ENCODE peak calls at places on chromosomes 2 and 18, in eight cellular contexts. D, X, G, A, S, E, K and T are unnamed samples.

GRCh38 chr2:76895469-76895868 is 626.7 kb downstream of the LRRTM4 start:
- DNase-seq in A (no peak), D (peak), K (no peak), S (no peak), G (no peak), E (no peak), X (peak), T (peak)

GRCh38 chr2:27735263-27735904 is 36.1 kb upstream of the MRPL33 start:
- DNase-seq in G (no peak), A (peak), X (no peak), E (no peak), D (peak), S (no peak), K (peak), T (peak)

GRCh38 chr2:21228041-21228895 is 104.5 kb downstream of the TDRD15 start:
- DNase-seq in G (no peak), D (no peak), S (no peak), K (no peak), A (no peak), X (peak), E (no peak), T (no peak)

GRCh38 chr2:236917164-236917563 is 168.5 kb upstream of the COPS8 start:
- DNase-seq in X (no peak), K (no peak), E (no peak), D (no peak), S (no peak), A (no peak), G (no peak), T (no peak)

GRCh38 chr18:62324917-62325805 is at the start of gene TNFRSF11A:
- DNase-seq in K (peak), E (no peak), X (no peak), S (no peak), D (peak), A (peak), G (no peak), T (peak)

GRCh38 chr18:7548226-7548625 is 18.9 kb upstream of the PTPRM start:
- DNase-seq in S (no peak), K (no peak), G (no peak), A (no peak), X (no peak), D (no peak), E (no peak), T (no peak)

GRCh38 chr2:65367517-65367916 is 64.9 kb downstream of the SPRED2 start:
- DNase-seq in X (no peak), G (no peak), K (peak), S (peak), D (peak), A (no peak), E (no peak), T (peak)

GRCh38 chr2:70627499-70627898 is 73.9 kb upstream of the TGFA start:
- DNase-seq in E (no peak), G (no peak), S (no peak), X (peak), K (peak), A (no peak), D (peak), T (peak)

GRCh38 chr18:24546304-24546703 is 85.9 kb downstream of the HRH4 start:
- DNase-seq in D (no peak), X (no peak), E (no peak), S (no peak), A (no peak), G (no peak), K (no peak), T (no peak)

GRCh38 chr2:219419331-219420197 is 1.4 kb downstream of the DES start:
- DNase-seq in S (no peak), G (no peak), X (no peak), D (no peak), E (no peak), K (no peak), A (no peak), T (no peak)

GRCh38 chr2:15043336-15044058 is 411.0 kb downstream of the LRATD1 start:
- DNase-seq in X (no peak), E (no peak), K (no peak), G (no peak), D (no peak), A (peak), S (no peak), T (no peak)

GRCh38 chr2:11056614-11057013 is 98.7 kb upstream of the SLC66A3 start:
- DNase-seq in D (peak), S (no peak), K (no peak), A (no peak), E (no peak), G (no peak), X (no peak), T (peak)

GRCh38 chr18:36516258-36516657 is 218.7 kb downstream of the FHOD3 start:
- DNase-seq in D (no peak), E (no peak), X (no peak), A (no peak), S (no peak), G (no peak), K (no peak), T (no peak)

GRCh38 chr2:7792031-7792651 is 874.9 kb downstream of the RNF144A start:
- DNase-seq in S (no peak), E (no peak), D (no peak), K (no peak), A (no peak), X (peak), G (no peak), T (peak)

GRCh38 chr2:169034256-169034655 is 3.1 kb upstream of the ABCB11 start:
- DNase-seq in E (no peak), D (peak), X (no peak), A (no peak), K (no peak), G (no peak), S (no peak), T (peak)

GRCh38 chr18:47873625-47874024 is 56.8 kb downstream of the SMAD2 start:
- DNase-seq in G (no peak), A (no peak), E (no peak), X (no peak), K (no peak), D (no peak), S (no peak), T (no peak)

GRCh38 chr2:110853516-110853915 is 121.1 kb downstream of the ACOXL start:
- DNase-seq in X (peak), D (peak), A (peak), S (no peak), E (no peak), G (peak), K (peak), T (peak)

GRCh38 chr2:206274434-206275273 is at the start of gene ZDBF2:
- DNase-seq in D (peak), K (peak), X (no peak), A (peak), E (peak), G (no peak), S (no peak), T (peak)

GRCh38 chr18:67717800-67718199 is 201.3 kb upstream of the DSEL start:
- DNase-seq in S (no peak), G (no peak), X (no peak), K (no peak), E (no peak), A (no peak), D (no peak), T (no peak)

GRCh38 chr18:61896767-61897166 is 4.0 kb upstream of the RNF152 start:
- DNase-seq in S (peak), A (peak), G (no peak), X (no peak), D (peak), E (peak), K (peak), T (peak)

GRCh38 chr2:217933326-217933993 is 69.3 kb downstream of the TNS1 start:
- DNase-seq in K (no peak), X (no peak), S (no peak), E (no peak), A (no peak), D (no peak), G (no peak), T (no peak)

GRCh38 chr18:31954349-31954748 is 11.4 kb upstream of the TRAPPC8 start:
- DNase-seq in D (no peak), S (no peak), A (no peak), E (no peak), X (peak), K (no peak), G (no peak), T (peak)

DNA sequence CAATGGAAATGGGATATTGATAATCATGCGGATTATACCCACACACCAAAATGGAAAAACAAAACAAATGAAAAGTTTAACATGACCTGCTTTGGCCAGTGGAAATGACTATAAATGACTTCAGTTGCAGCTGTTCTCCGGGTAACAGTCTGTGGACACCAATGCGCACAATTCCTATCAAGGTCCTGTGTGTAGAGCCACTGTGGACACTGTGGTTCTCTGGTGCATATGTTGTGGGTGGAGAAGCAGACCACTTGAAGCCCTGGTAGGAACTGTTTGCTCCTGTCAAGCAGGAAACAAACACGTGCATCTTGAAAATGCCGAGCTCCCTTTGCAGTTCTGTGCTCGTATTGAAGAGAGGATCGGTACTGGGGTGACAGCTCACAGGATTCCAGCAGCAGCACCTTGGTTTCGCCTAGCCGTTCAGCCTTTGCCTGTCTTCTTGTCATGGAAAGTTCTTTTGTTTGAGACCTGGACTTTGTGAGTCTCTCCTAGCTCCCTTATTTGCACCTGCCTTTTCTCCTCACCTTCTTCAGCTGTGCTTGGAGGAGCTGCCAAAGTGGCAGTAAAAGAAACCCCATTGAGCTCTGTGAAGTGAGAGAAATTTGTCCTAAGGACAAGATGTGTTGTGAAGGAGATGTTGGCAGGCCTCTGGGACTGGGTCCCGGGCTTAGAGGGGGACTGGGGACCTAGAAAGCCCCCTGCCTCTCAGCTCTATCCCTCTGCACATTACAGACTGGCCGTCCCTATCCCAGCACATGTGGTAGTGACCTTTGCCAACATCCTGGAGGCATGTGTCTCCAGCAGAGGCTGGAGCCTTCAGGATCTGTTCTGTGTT is 33.0 kb downstream of the NCK2 start:
- DNase-seq in K (no peak), E (no peak), X (no peak), D (no peak), G (no peak), S (no peak), A (no peak), T (no peak)
- H3K27ac ChIP-seq in K (no peak), E (no peak), X (no peak), D (no peak), G (peak), S (no peak), A (no peak), T (no peak)

GRCh38 chr2:17483496-17483895 is 34.7 kb downstream of the RAD51AP2 start:
- DNase-seq in E (no peak), A (no peak), G (no peak), X (no peak), K (no peak), D (no peak), S (no peak), T (no peak)

GRCh38 chr2:17479875-17480274 is 38.4 kb downstream of the RAD51AP2 start:
- DNase-seq in X (peak), S (no peak), E (no peak), G (no peak), A (no peak), K (no peak), D (peak), T (peak)

GRCh38 chr2:17476820-17477219 is 41.4 kb downstream of the RAD51AP2 start:
- DNase-seq in A (no peak), K (no peak), G (no peak), S (no peak), X (no peak), E (no peak), D (no peak), T (no peak)

GRCh38 chr2:17482651-17483050 is 35.6 kb downstream of the RAD51AP2 start:
- DNase-seq in S (no peak), X (peak), A (no peak), E (no peak), D (peak), G (no peak), K (no peak), T (no peak)
- H2AFZ ChIP-seq in S (no peak), X (peak), A (no peak), E (no peak), D (no peak), G (no peak), K (no peak), T (no peak)

GRCh38 chr2:38178556-38179419 is 102.8 kb upstream of the CYP1B1 start:
- DNase-seq in D (peak), K (peak), S (no peak), G (no peak), A (no peak), X (no peak), E (no peak), T (peak)
- H3K27ac ChIP-seq in D (peak), K (no peak), S (no peak), G (no peak), A (no peak), X (no peak), E (no peak), T (peak)

DNA sequence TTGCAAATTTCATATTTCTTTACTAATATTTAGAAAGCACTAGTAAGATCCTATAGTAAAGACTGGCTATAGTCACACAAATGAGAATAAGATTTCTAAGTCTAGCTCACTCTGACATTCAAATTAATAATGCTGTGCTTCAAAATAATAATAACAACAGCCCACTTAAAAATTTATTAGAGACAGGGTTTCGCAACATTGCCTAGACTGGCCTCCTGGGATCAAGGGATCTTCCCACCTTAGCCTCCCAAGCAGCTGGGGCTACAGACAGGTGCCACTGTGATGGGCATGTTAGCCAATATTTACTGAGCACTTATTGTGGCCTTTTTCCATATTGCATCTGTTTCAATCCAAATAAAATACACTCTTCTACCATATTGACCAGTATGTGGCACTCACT is 96.1 kb downstream of the PIEZO2 start:
- DNase-seq in D (no peak), S (no peak), X (no peak), G (no peak), E (no peak), K (no peak), A (no peak), T (no peak)
- H2AFZ ChIP-seq in D (no peak), S (no peak), X (no peak), G (no peak), E (no peak), K (no peak), A (no peak), T (no peak)

DNA sequence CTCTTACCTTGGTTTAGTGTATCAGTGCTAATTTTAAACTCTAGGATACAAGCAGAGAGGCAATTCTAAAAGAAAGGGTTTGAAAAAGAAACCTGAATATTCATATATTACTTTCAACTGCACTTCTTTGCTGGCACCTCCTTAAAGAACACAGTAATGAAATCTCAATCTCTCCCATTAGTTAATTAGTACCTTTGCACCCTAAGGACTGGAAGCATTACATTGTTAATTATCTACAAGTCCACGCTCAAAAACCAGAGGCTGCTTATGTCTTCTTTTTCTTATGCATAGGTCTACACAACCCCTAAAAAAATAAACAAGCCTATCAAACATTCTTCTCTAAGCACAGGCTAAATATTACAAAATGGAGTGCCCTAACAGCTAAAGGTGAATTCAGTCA is 20.2 kb downstream of the EPHA4 start:
- DNase-seq in D (no peak), G (no peak), S (no peak), A (no peak), E (no peak), K (no peak), X (no peak), T (no peak)
- H3K27ac ChIP-seq in D (no peak), G (no peak), S (no peak), A (no peak), E (peak), K (no peak), X (no peak), T (no peak)

DNA sequence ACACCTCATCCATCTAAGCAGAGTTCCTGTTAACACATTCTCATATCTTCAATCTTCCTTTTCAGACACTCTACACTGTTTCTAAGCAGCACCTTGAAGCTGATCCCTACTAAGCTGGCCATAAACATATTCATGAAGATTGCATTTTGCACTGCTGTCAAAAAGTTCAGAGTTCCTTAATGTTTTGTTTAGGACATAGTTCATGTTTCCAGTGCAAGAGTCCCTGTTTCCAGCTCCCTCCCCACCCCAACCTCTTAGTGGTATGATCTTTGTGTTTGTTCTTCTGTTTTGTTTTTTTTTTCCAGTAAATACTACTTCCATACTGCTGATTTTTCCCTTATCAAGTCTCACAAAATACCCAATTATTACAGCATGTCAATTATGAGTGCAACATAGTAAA is 4.1 kb upstream of the SLC40A1 start:
- DNase-seq in E (no peak), A (no peak), G (no peak), X (no peak), K (no peak), S (no peak), D (no peak), T (no peak)
- H2AFZ ChIP-seq in E (no peak), A (no peak), G (peak), X (no peak), K (no peak), S (no peak), D (no peak), T (peak)

GRCh38 chr2:207617011-207617671 is 8.1 kb downstream of the METTL21A start:
- DNase-seq in X (no peak), A (peak), D (peak), E (no peak), G (no peak), S (no peak), K (peak), T (peak)
- H3K27ac ChIP-seq in X (no peak), A (no peak), D (peak), E (no peak), G (no peak), S (peak), K (peak), T (peak)

DNA sequence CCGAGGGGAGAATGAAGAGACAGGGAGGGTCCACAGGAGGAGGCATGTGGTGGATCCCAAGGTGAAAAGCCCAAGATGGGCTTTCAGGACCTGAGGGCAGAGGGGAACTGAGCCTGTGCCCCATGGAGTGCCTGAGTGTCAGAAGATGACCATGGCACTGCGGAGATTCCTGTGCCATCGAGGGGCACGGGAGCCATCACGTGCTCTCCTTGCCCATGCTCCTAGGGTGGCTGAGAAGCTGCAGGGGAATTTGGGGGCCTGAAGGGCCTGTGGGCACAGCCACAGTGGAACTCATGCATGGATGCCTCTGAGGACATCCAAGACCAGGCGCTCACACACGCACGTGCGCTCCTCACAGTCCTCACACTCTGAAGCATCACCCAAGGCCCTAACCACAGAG is 56.1 kb upstream of the GLI2 start:
- DNase-seq in X (no peak), E (no peak), S (no peak), K (no peak), A (no peak), D (no peak), G (no peak), T (no peak)
- H2AFZ ChIP-seq in X (no peak), E (no peak), S (no peak), K (no peak), A (no peak), D (no peak), G (no peak), T (no peak)

GRCh38 chr2:224110811-224111210 is 71.7 kb upstream of the SERPINE2 start:
- DNase-seq in S (no peak), G (no peak), X (no peak), A (no peak), E (no peak), D (no peak), K (no peak), T (no peak)

GRCh38 chr2:224106794-224107193 is 67.7 kb upstream of the SERPINE2 start:
- DNase-seq in A (no peak), K (no peak), X (no peak), G (no peak), D (no peak), S (no peak), E (no peak), T (no peak)

GRCh38 chr2:224109710-224110109 is 70.6 kb upstream of the SERPINE2 start:
- DNase-seq in E (no peak), D (no peak), X (no peak), S (no peak), A (no peak), K (no peak), G (no peak), T (no peak)

GRCh38 chr2:224114428-224114827 is 75.3 kb upstream of the SERPINE2 start:
- DNase-seq in G (peak), A (no peak), K (no peak), S (no peak), X (no peak), E (no peak), D (no peak), T (no peak)

GRCh38 chr2:224111576-224111975 is 72.5 kb upstream of the SERPINE2 start:
- DNase-seq in E (no peak), D (peak), S (peak), G (no peak), X (no peak), A (no peak), K (no peak), T (no peak)
- H3K27ac ChIP-seq in E (no peak), D (no peak), S (peak), G (no peak), X (no peak), A (no peak), K (no peak), T (no peak)

DNA sequence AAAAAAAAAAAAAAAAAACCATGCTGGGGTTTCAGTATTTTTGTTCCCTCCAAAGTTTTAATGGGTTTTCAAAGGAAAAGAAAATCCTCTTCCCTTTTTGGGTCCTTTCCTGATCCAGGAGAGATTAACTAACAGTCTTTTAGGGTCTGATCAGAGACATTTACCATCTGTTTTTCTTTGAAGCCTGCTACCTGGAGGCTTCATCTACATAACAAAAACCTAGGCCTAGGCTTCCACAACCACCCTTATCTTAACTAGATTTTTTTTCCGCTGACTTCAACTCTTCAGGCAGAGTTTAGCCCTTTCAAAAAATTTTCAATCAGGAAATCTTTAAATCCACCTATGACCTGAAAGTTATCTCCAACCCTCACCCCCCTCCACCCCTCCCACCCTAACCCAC is 154.7 kb downstream of the MBD2 start:
- DNase-seq in S (no peak), D (no peak), A (no peak), E (no peak), K (no peak), X (no peak), G (no peak), T (no peak)
- H2AFZ ChIP-seq in S (no peak), D (no peak), A (no peak), E (no peak), K (no peak), X (no peak), G (no peak), T (no peak)